ENCODE peak calls at places on chromosomes 1 and 21, in five cellular contexts. V, L, Y, O and G are unnamed samples.

GRCh38 chr1:242802973-242803372 is 278.5 kb upstream of the PLD5 start:
- DNase-seq in Y (no peak), V (no peak), L (no peak), O (no peak), G (no peak)

GRCh38 chr1:21909787-21910503 is 27.2 kb downstream of the HSPG2 start:
- DNase-seq in Y (peak; percentile 44), O (peak; percentile 83), L (no peak), V (peak; percentile 65), G (peak; percentile 86)

GRCh38 chr1:229129306-229130027 is 141.4 kb upstream of the RAB4A start:
- DNase-seq in V (no peak), Y (no peak), L (no peak), O (no peak), G (no peak)

GRCh38 chr1:115134231-115134630 is 44.9 kb upstream of the TSPAN2 start:
- DNase-seq in L (no peak), O (no peak), V (no peak), Y (no peak), G (no peak)

GRCh38 chr1:216723274-216723780 is at the start of gene ESRRG:
- DNase-seq in O (peak; percentile 1), Y (no peak), V (peak; percentile 70), L (no peak), G (no peak)

GRCh38 chr1:84758968-84759491 is 68.8 kb upstream of the SSX2IP start:
- DNase-seq in Y (no peak), L (no peak), V (peak; percentile 70), O (peak; percentile 87), G (no peak)

GRCh38 chr21:44054710-44055109 is 42.6 kb downstream of the TRAPPC10 start:
- DNase-seq in O (peak; percentile 58), Y (no peak), L (no peak), V (no peak), G (no peak)

GRCh38 chr1:10170362-10170665 is 40.1 kb upstream of the KIF1B start:
- DNase-seq in V (no peak), O (no peak), Y (no peak), L (peak; percentile 18), G (no peak)

GRCh38 chr1:11929849-11930248 is 3.6 kb upstream of the KIAA2013 start:
- DNase-seq in O (peak; percentile 88), V (no peak), L (no peak), Y (no peak), G (no peak)

GRCh38 chr1:214636436-214636835 is 33.4 kb downstream of the CENPF start:
- DNase-seq in O (no peak), L (no peak), Y (no peak), V (no peak), G (no peak)

GRCh38 chr1:165869343-165869742 is 41.9 kb downstream of the UCK2 start:
- DNase-seq in L (no peak), V (no peak), Y (no peak), O (peak; percentile 29), G (no peak)

GRCh38 chr1:92410706-92411105 is 76.0 kb downstream of the GFI1 start:
- DNase-seq in O (no peak), Y (no peak), L (peak; percentile 41), V (no peak), G (no peak)

GRCh38 chr1:236181059-236181458 is 38.7 kb downstream of the GPR137B start:
- DNase-seq in V (no peak), O (peak; percentile 29), L (no peak), Y (no peak), G (no peak)

GRCh38 chr1:157140068-157140588 is 1.9 kb upstream of the ETV3 start:
- DNase-seq in O (no peak), V (no peak), Y (no peak), L (no peak), G (no peak)

GRCh38 chr1:185345913-185346717 is 29.1 kb upstream of the IVNS1ABP start:
- DNase-seq in V (no peak), O (no peak), L (no peak), Y (no peak), G (no peak)

GRCh38 chr1:35886606-35887431 is 3.8 kb downstream of the AGO1 start:
- DNase-seq in L (no peak), O (no peak), Y (no peak), V (no peak), G (no peak)

GRCh38 chr1:48718696-48719095 is 58.0 kb downstream of the BEND5 start:
- DNase-seq in O (no peak), Y (no peak), V (no peak), L (no peak), G (no peak)

GRCh38 chr21:37367758-37368535 is 1.4 kb downstream of the DYRK1A start:
- DNase-seq in Y (no peak), L (peak; percentile 35), O (peak; percentile 71), V (peak; percentile 79), G (peak; percentile 31)

GRCh38 chr1:41496080-41497055 is 11.9 kb upstream of the EDN2 start:
- DNase-seq in V (peak; percentile 94), O (peak; percentile 90), Y (peak; percentile 39), L (peak; percentile 27), G (peak; percentile 63)

GRCh38 chr1:180083164-180083563 is 71.5 kb upstream of the QSOX1 start:
- DNase-seq in Y (no peak), L (no peak), O (peak; percentile 12), V (no peak), G (no peak)

GRCh38 chr1:61005572-61006386 is 76.6 kb upstream of the NFIA start:
- DNase-seq in L (no peak), O (no peak), Y (no peak), V (no peak), G (no peak)

GRCh38 chr1:54409156-54410142 is 3.3 kb upstream of the SSBP3 start:
- DNase-seq in L (peak; percentile 35), O (no peak), V (no peak), Y (no peak), G (no peak)

GRCh38 chr1:3369437-3370076 is 84.9 kb upstream of the ARHGEF16 start:
- DNase-seq in L (no peak), Y (no peak), O (peak; percentile 85), V (no peak), G (no peak)

GRCh38 chr1:109307363-109308021 is 681 bp upstream of the MYBPHL start:
- DNase-seq in Y (no peak), L (no peak), O (no peak), V (peak; percentile 76), G (no peak)

GRCh38 chr1:191671236-191671635 is 487.0 kb upstream of the RGS18 start:
- DNase-seq in V (no peak), L (no peak), O (no peak), Y (no peak), G (no peak)

GRCh38 chr1:27045973-27046558 is 33.4 kb upstream of the TENT5B start:
- DNase-seq in O (peak; percentile 60), Y (peak; percentile 39), L (peak; percentile 48), V (peak; percentile 84), G (peak; percentile 66)

GRCh38 chr1:198125995-198126758 is 30.6 kb upstream of the NEK7 start:
- DNase-seq in O (peak; percentile 93), Y (no peak), L (no peak), V (no peak), G (peak; percentile 53)

GRCh38 chr1:201516511-201517127 is 9.7 kb upstream of the CSRP1 start:
- DNase-seq in V (no peak), Y (no peak), O (no peak), L (no peak), G (no peak)

GRCh38 chr1:52294580-52294979 is 71.4 kb downstream of the CC2D1B start:
- DNase-seq in O (peak; percentile 51), V (no peak), L (no peak), Y (no peak), G (no peak)

GRCh38 chr1:22340873-22341272 is 110.8 kb upstream of the ZBTB40 start:
- DNase-seq in L (no peak), O (peak; percentile 7), Y (no peak), V (no peak), G (no peak)

GRCh38 chr1:44719318-44719717 is 11.7 kb downstream of the RNU5D-1 start:
- DNase-seq in L (no peak), O (peak; percentile 39), V (no peak), Y (no peak), G (no peak)

GRCh38 chr1:39462074-39462473 is 29.4 kb upstream of the BMP8A start:
- DNase-seq in L (no peak), Y (no peak), V (no peak), O (peak; percentile 32), G (no peak)

GRCh38 chr1:235923466-235924008 is 56.8 kb upstream of the LYST start:
- DNase-seq in V (no peak), Y (no peak), L (no peak), O (peak; percentile 52), G (peak; percentile 70)

GRCh38 chr1:9668080-9668479 is 16.5 kb downstream of the PIK3CD start:
- DNase-seq in O (no peak), Y (no peak), V (no peak), L (no peak), G (no peak)

GRCh38 chr1:108590947-108591346 is 31.0 kb downstream of the EEIG2 start:
- DNase-seq in Y (no peak), V (no peak), L (peak; percentile 15), O (peak; percentile 94), G (peak; percentile 46)

GRCh38 chr21:27695246-27695645 is 728.4 kb upstream of the ADAMTS5 start:
- DNase-seq in O (no peak), Y (no peak), L (no peak), V (no peak), G (no peak)

GRCh38 chr21:45405271-45405818 is 380 bp downstream of the COL18A1 start:
- DNase-seq in L (no peak), V (no peak), Y (no peak), O (peak; percentile 64), G (no peak)